ENCODE peak calls at places on chromosomes 3 and 15, in six cellular contexts. J is mammary epithelial cell, W is fibroblast of lung, I is GM23338, C is MM.1S, Z is HCT116. V is an unnamed sample. For H4K20me1, the result is how much of the 10 kb centered on the place peaks cover.

GRCh38 chr3:164479978-164480377 is 598.3 kb downstream of the SI start:
- DNase-seq in J (no peak), W (no peak), I (no peak), C (no peak), Z (no peak), V (no peak)

GRCh38 chr3:20027136-20027535 is 13.1 kb upstream of the KAT2B start:
- DNase-seq in J (no peak), W (no peak), I (no peak), C (no peak), Z (no peak), V (no peak)

GRCh38 chr15:75178938-75179772 is 22.5 kb upstream of the C15orf39 start:
- DNase-seq in J (no peak), W (no peak), I (no peak), C (no peak), Z (no peak), V (peak)

GRCh38 chr15:60076582-60077263 is 72.6 kb downstream of the FOXB1 start:
- DNase-seq in J (no peak), W (no peak), I (peak), C (no peak), Z (no peak), V (no peak)

GRCh38 chr3:126418256-126418530 is 23.5 kb downstream of the CFAP100 start:
- DNase-seq in J (no peak), W (no peak), I (no peak), C (no peak), Z (no peak), V (peak)

GRCh38 chr15:56042982-56043980 is 49.9 kb upstream of the NEDD4 start:
- DNase-seq in J (no peak), W (no peak), I (peak), C (no peak), Z (no peak), V (no peak)

GRCh38 chr3:54557538-54558419 is 370.1 kb downstream of the LRTM1 start:
- DNase-seq in J (peak), W (no peak), I (no peak), C (no peak), Z (no peak), V (no peak)

GRCh38 chr3:174322789-174323188 is 536.3 kb upstream of the NAALADL2 start:
- DNase-seq in J (no peak), W (no peak), I (no peak), C (no peak), Z (no peak), V (no peak)

GRCh38 chr15:33048255-33048654 is 146.3 kb downstream of the FMN1 start:
- DNase-seq in J (no peak), W (no peak), I (peak), C (no peak), Z (peak), V (no peak)

GRCh38 chr15:72195101-72195511 is 2.5 kb downstream of the GRAMD2A start:
- DNase-seq in J (peak), W (no peak), I (no peak), C (no peak), Z (no peak), V (peak)

GRCh38 chr3:179842061-179842460 is 189.2 kb downstream of the USP13 start:
- DNase-seq in J (peak), W (no peak), I (peak), C (no peak), Z (no peak), V (no peak)

GRCh38 chr3:16286161-16286560 is 21.1 kb downstream of the OXNAD1 start:
- DNase-seq in J (peak), W (no peak), I (no peak), C (no peak), Z (no peak), V (no peak)

GRCh38 chr3:180990494-180990893 is 958 bp upstream of the DNAJC19 start:
- DNase-seq in J (no peak), W (no peak), I (no peak), C (no peak), Z (no peak), V (no peak)

GRCh38 chr3:192850501-192850981 is 67.1 kb downstream of the MB21D2 start:
- DNase-seq in J (peak), W (no peak), I (no peak), C (no peak), Z (no peak), V (peak)

GRCh38 chr3:188316723-188317070 is 162.7 kb downstream of the LPP start:
- DNase-seq in J (no peak), W (no peak), I (no peak), C (no peak), Z (no peak), V (peak)

GRCh38 chr3:119990888-119991287 is 103.4 kb downstream of the GSK3B start:
- DNase-seq in J (peak), W (peak), I (no peak), C (no peak), Z (no peak), V (no peak)

GRCh38 chr3:111303760-111304159 is 232.1 kb downstream of the NECTIN3 start:
- DNase-seq in J (peak), W (peak), I (no peak), C (no peak), Z (no peak), V (no peak)

GRCh38 chr15:36478561-36478960 is 100.9 kb upstream of the CDIN1 start:
- DNase-seq in J (no peak), W (no peak), I (no peak), C (no peak), Z (no peak), V (no peak)

GRCh38 chr3:172217877-172218276 is 178.5 kb downstream of the FNDC3B start:
- DNase-seq in J (no peak), W (peak), I (no peak), C (no peak), Z (no peak), V (no peak)

GRCh38 chr15:33358303-33358702 is 47.5 kb downstream of the RYR3 start:
- DNase-seq in J (peak), W (no peak), I (no peak), C (no peak), Z (no peak), V (no peak)

GRCh38 chr3:129695203-129695602 is 88.7 kb upstream of the PLXND1 start:
- DNase-seq in J (peak), W (peak), I (no peak), C (no peak), Z (no peak), V (no peak)

GRCh38 chr3:99901200-99901926 is 83.7 kb downstream of the CMSS1 start:
- DNase-seq in J (peak), W (peak), I (no peak), C (no peak), Z (peak), V (peak)

GRCh38 chr3:76651784-76652183 is 388.1 kb upstream of the ROBO2 start:
- DNase-seq in J (no peak), W (no peak), I (peak), C (no peak), Z (no peak), V (no peak)

DNA sequence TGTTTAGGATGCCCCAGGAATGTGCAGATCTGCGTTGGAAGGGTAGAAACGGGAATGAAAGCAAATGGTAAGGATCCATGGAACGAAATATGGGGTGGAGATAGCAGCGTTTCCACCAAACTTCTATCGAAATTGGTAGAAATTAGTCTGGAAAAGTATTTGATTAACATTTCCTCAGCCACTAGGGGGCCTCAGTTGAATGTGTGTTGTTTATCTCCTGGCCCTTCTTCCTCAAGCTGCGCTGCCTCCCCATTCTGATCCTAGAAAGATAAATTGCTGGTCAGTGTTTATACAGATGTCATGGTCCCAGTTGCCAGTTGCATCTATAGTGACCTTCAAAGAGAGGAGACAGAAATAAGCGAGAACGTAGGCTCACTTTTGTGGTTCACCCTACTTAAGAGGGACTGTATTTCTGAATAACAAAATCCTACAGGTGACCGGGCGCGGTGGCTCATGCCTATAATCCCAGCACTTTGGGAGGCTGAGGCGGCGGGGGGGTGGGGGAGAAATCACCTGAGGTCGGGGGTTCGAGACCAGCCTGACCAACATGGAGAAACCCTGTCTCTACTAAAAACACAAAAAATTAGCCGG is 457.1 kb downstream of the SQOR start:
- DNase-seq in J (no peak), W (peak), I (peak), C (peak), Z (peak), V (peak)
- TF ChIP-seq CTCF in J (peak), W (peak), I (peak), C (peak), Z (no peak), V (peak)

GRCh38 chr3:125043599-125044151 is 12.1 kb downstream of the HEG1 start:
- DNase-seq in J (no peak), W (no peak), I (no peak), C (no peak), Z (no peak), V (no peak)
- H4K20me1 ChIP-seq in J (under half), W (under half), I (under half), C (under half), Z (under half), V (half or more)

GRCh38 chr3:45084820-45085816 is 59.0 kb downstream of the CLEC3B start:
- DNase-seq in J (peak), W (peak), I (no peak), C (no peak), Z (no peak), V (peak)
- TF ChIP-seq CTCF in J (no peak), W (no peak), I (no peak), C (no peak), Z (no peak), V (peak)

GRCh38 chr3:66487475-66487874 is 13.3 kb downstream of the LRIG1 start:
- DNase-seq in J (no peak), W (peak), I (no peak), C (no peak), Z (no peak), V (no peak)

GRCh38 chr3:66489577-66489976 is 11.2 kb downstream of the LRIG1 start:
- DNase-seq in J (no peak), W (no peak), I (no peak), C (no peak), Z (no peak), V (no peak)

GRCh38 chr3:66490214-66490613 is 10.6 kb downstream of the LRIG1 start:
- DNase-seq in J (no peak), W (peak), I (no peak), C (peak), Z (no peak), V (no peak)

GRCh38 chr3:66488492-66488891 is 12.3 kb downstream of the LRIG1 start:
- DNase-seq in J (no peak), W (no peak), I (no peak), C (peak), Z (no peak), V (no peak)

DNA sequence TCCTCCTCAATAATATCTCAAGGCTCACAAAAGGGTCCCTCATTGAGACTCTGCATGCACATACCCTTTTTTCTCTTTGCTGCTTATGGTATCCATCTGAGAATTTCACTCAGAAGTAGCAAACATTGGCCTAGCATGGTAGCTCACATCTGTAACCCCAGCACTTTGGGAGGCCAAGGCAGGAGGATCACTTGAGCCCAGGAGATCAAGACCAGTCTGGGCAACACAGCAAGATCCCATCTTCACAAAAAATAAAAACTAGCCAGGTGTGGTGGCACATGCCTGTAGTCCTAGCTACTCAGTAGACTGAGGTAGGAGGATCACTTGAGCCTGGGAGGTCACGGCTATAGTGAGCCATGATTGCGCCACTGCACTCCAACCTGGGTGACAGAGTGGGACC is 11.7 kb downstream of the LRIG1 start:
- DNase-seq in J (no peak), W (no peak), I (no peak), C (no peak), Z (no peak), V (no peak)
- H4K20me1 ChIP-seq in J (under half), W (under half), I (under half), C (under half), Z (under half), V (under half)

GRCh38 chr15:62549345-62549970 is 384.4 kb upstream of the C2CD4B start:
- DNase-seq in J (peak), W (peak), I (peak), C (peak), Z (peak), V (no peak)
- TF ChIP-seq CTCF in J (peak), W (peak), I (peak), C (peak), Z (peak), V (peak)

DNA sequence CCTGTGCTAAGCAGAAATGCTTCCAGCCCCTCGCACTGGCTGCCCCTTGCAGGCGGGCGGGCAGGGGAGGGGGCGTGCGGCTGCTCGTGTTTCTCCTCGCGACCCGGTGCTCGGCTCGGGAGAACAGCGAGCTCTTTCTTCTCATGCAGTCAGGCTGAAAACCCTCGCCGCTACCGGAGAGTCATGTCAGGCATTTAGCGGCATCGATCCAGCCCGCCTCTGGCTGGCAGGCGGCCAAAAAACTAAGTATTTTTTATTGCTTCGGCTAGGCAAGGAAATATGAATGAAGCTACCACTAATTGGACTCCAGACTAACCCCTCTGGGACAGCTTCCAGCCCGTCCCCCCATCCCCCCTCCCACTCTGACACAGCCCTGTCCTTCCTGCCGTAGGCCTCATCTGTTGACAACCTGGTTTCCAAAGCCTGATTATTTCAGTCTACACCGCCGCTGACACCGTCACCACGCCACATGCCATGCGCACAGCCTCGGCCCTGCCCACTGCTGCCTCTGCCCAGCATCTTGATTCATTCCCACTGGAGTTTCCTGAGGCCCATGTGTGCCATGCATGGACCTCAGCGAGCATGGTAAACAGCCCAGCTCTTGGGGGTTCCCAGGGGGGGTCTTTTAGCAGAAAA is 35.3 kb downstream of the TLE3 start:
- DNase-seq in J (no peak), W (peak), I (no peak), C (no peak), Z (no peak), V (peak)
- H4K20me1 ChIP-seq in J (under half), W (under half), I (under half), C (under half), Z (under half), V (half or more)

GRCh38 chr3:5567113-5567512 is 379.6 kb downstream of the EDEM1 start:
- DNase-seq in J (no peak), W (no peak), I (no peak), C (no peak), Z (no peak), V (no peak)

GRCh38 chr3:5569152-5569551 is 381.6 kb downstream of the EDEM1 start:
- DNase-seq in J (no peak), W (no peak), I (no peak), C (no peak), Z (no peak), V (no peak)

GRCh38 chr3:5565026-5565425 is 377.5 kb downstream of the EDEM1 start:
- DNase-seq in J (no peak), W (no peak), I (no peak), C (no peak), Z (no peak), V (no peak)

GRCh38 chr3:5572168-5572567 is 384.7 kb downstream of the EDEM1 start:
- DNase-seq in J (no peak), W (no peak), I (no peak), C (no peak), Z (no peak), V (no peak)

GRCh38 chr3:5568451-5568850 is 380.9 kb downstream of the EDEM1 start:
- DNase-seq in J (peak), W (no peak), I (peak), C (no peak), Z (peak), V (no peak)
- TF ChIP-seq CTCF in J (no peak), W (no peak), I (no peak), C (peak), Z (peak), V (no peak)

DNA sequence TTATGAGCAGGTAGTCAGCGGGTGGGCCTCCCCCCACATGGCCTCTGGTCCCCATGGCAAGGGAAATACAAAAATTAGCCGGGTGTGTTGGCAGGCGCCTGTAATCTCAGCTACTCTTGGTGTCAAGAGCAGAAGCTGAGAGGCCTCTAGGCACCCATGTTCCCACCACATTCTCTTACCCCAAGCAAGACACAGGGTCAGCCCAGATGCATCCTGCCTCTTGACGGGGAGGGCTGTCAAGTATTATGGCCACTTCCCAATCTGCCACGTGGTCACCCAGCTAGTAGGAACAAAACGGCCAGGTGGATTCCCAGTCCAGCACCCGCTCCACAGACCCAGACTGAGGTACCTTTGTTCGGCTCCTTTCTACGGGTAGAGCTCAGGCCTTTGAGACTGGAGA is 16.2 kb upstream of the SLC6A6 start:
- DNase-seq in J (no peak), W (no peak), I (no peak), C (no peak), Z (no peak), V (peak)
- H4K20me1 ChIP-seq in J (under half), W (under half), I (under half), C (under half), Z (under half), V (under half)

DNA sequence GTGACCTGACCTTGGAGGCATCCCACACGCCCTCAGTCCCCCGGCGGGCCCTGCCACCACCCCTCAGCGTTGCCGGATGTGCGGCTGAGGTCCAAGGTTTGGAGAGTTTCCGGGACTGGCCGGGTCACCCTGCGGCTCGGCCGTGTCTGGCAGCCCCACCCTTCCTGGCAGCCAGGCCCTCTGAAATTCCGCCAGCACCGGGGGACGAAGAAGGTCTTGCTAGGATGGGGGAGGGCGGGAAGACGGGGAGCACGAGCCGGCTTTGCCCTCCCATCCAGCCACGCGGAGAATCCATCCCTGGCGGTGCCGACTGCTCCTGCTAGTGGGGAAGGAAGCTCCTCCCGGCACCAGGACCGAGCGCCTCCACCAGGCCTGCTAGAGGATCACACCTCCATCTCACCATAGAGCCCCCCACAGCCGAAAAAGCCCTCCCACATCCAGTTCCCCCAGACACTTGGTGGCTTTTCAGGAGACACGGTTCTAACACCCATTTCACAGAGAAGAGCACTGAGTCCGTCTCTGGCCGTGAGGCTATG is 81.5 kb downstream of the CPN2 start:
- DNase-seq in J (no peak), W (peak), I (peak), C (no peak), Z (peak), V (peak)
- TF ChIP-seq CTCF in J (no peak), W (peak), I (peak), C (no peak), Z (no peak), V (peak)

GRCh38 chr15:92914103-92914499 is 14.0 kb downstream of the CHD2 start:
- DNase-seq in J (no peak), W (no peak), I (peak), C (no peak), Z (no peak), V (no peak)

GRCh38 chr15:92910451-92910850 is 10.3 kb downstream of the CHD2 start:
- DNase-seq in J (no peak), W (no peak), I (no peak), C (no peak), Z (no peak), V (no peak)

GRCh38 chr15:92917606-92918407 is 17.7 kb downstream of the CHD2 start:
- DNase-seq in J (peak), W (peak), I (peak), C (peak), Z (peak), V (peak)

GRCh38 chr15:92915766-92916435 is 15.8 kb downstream of the CHD2 start:
- DNase-seq in J (no peak), W (no peak), I (peak), C (no peak), Z (no peak), V (no peak)

DNA sequence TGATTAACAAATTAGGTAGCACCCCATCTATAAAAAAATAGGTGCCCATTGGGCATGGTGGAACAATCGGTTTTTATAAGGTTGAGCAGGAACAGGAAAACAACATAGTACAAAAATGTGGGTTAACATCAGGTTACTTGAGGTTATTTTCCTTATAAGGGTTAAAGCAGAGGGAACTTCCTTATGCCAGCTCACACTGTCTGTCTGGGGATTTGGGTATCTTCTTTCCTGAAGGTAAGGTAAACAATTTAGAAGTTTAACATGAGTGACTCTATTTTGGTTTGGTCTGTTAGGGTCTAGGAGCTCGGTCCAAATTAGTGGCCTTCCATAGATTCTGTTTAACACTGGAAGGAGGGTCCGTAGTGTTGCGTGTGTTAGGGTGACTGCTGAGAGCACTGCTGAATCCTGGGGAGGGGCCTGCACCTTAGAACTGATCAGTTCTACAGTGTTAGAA is 14.7 kb downstream of the CHD2 start:
- DNase-seq in J (peak), W (no peak), I (no peak), C (no peak), Z (no peak), V (no peak)
- H4K20me1 ChIP-seq in J (under half), W (under half), I (under half), C (under half), Z (under half), V (under half)